ENCODE peak calls at places on chromosome 20, in five cellular contexts. One of them, this sample, is unnamed.

GRCh38 chr20:49790077-49790798 is 22.4 kb upstream of the SLC9A8 start:
- DNase-seq in heart left ventricle: peak
- DNase-seq in uterus: peak
- DNase-seq in stomach: no peak
- DNase-seq in Peyer's patch: no peak
- DNase-seq in this sample: peak

GRCh38 chr20:49395183-49395582 is 87.3 kb downstream of the KCNB1 start:
- DNase-seq in heart left ventricle: no peak
- DNase-seq in uterus: peak
- DNase-seq in stomach: no peak
- DNase-seq in Peyer's patch: no peak
- DNase-seq in this sample: no peak

GRCh38 chr20:17419459-17419858 is 111.7 kb downstream of the BFSP1 start:
- DNase-seq in heart left ventricle: no peak
- DNase-seq in uterus: no peak
- DNase-seq in stomach: no peak
- DNase-seq in Peyer's patch: no peak
- DNase-seq in this sample: no peak

GRCh38 chr20:47674686-47675085 is 110.6 kb downstream of the SULF2 start:
- DNase-seq in heart left ventricle: no peak
- DNase-seq in uterus: no peak
- DNase-seq in stomach: no peak
- DNase-seq in Peyer's patch: no peak
- DNase-seq in this sample: no peak

GRCh38 chr20:9186396-9186795 is 117.5 kb downstream of the PLCB4 start:
- DNase-seq in heart left ventricle: no peak
- DNase-seq in uterus: no peak
- DNase-seq in stomach: no peak
- DNase-seq in Peyer's patch: no peak
- DNase-seq in this sample: no peak

GRCh38 chr20:4961746-4962145 is 39.6 kb downstream of the SLC23A2 start:
- DNase-seq in heart left ventricle: no peak
- DNase-seq in uterus: no peak
- DNase-seq in stomach: no peak
- DNase-seq in Peyer's patch: no peak
- DNase-seq in this sample: peak

GRCh38 chr20:34872604-34873224 is at the start of gene GGT7:
- DNase-seq in heart left ventricle: peak
- DNase-seq in uterus: peak
- DNase-seq in stomach: peak
- DNase-seq in Peyer's patch: peak
- DNase-seq in this sample: peak

GRCh38 chr20:57076951-57077350 is 189.5 kb downstream of the BMP7 start:
- DNase-seq in heart left ventricle: no peak
- DNase-seq in uterus: no peak
- DNase-seq in stomach: no peak
- DNase-seq in Peyer's patch: no peak
- DNase-seq in this sample: no peak

GRCh38 chr20:57190536-57191265 is 75.7 kb downstream of the BMP7 start:
- DNase-seq in heart left ventricle: no peak
- DNase-seq in uterus: no peak
- DNase-seq in stomach: no peak
- DNase-seq in Peyer's patch: no peak
- DNase-seq in this sample: no peak

GRCh38 chr20:2333821-2334220 is 38.0 kb downstream of the TGM3 start:
- DNase-seq in heart left ventricle: no peak
- DNase-seq in uterus: no peak
- DNase-seq in stomach: no peak
- DNase-seq in Peyer's patch: no peak
- DNase-seq in this sample: no peak

GRCh38 chr20:16622501-16622900 is 49.3 kb upstream of the KIF16B start:
- DNase-seq in heart left ventricle: no peak
- DNase-seq in uterus: no peak
- DNase-seq in stomach: no peak
- DNase-seq in Peyer's patch: no peak
- DNase-seq in this sample: no peak

GRCh38 chr20:8209061-8209460 is 77.0 kb downstream of the PLCB1 start:
- DNase-seq in heart left ventricle: no peak
- DNase-seq in uterus: no peak
- DNase-seq in stomach: no peak
- DNase-seq in Peyer's patch: no peak
- DNase-seq in this sample: no peak

GRCh38 chr20:10696650-10697049 is 22.9 kb upstream of the JAG1 start:
- DNase-seq in heart left ventricle: no peak
- DNase-seq in uterus: no peak
- DNase-seq in stomach: no peak
- DNase-seq in Peyer's patch: no peak
- DNase-seq in this sample: no peak

GRCh38 chr20:46683939-46684750 is 5.1 kb downstream of the TP53RK start:
- DNase-seq in heart left ventricle: peak
- DNase-seq in uterus: peak
- DNase-seq in stomach: peak
- DNase-seq in Peyer's patch: no peak
- DNase-seq in this sample: peak

GRCh38 chr20:9353916-9354276 is 160.5 kb upstream of the LAMP5 start:
- DNase-seq in heart left ventricle: no peak
- DNase-seq in uterus: no peak
- DNase-seq in stomach: no peak
- DNase-seq in Peyer's patch: no peak
- DNase-seq in this sample: no peak

GRCh38 chr20:40339661-40340449 is 349.2 kb downstream of the MAFB start:
- DNase-seq in heart left ventricle: peak
- DNase-seq in uterus: no peak
- DNase-seq in stomach: no peak
- DNase-seq in Peyer's patch: no peak
- DNase-seq in this sample: peak

GRCh38 chr20:1505361-1505760 is 14.1 kb upstream of the SIRPB2 start:
- DNase-seq in heart left ventricle: no peak
- DNase-seq in uterus: no peak
- DNase-seq in stomach: no peak
- DNase-seq in Peyer's patch: no peak
- DNase-seq in this sample: no peak

GRCh38 chr20:18543932-18544331 is 23.3 kb upstream of the SMIM26 start:
- DNase-seq in heart left ventricle: peak
- DNase-seq in uterus: no peak
- DNase-seq in stomach: peak
- DNase-seq in Peyer's patch: peak
- DNase-seq in this sample: no peak

GRCh38 chr20:56631318-56631989 is 2.3 kb downstream of the TFAP2C start:
- DNase-seq in heart left ventricle: no peak
- DNase-seq in uterus: no peak
- DNase-seq in stomach: no peak
- DNase-seq in Peyer's patch: no peak
- DNase-seq in this sample: no peak

GRCh38 chr20:38545771-38546170 is 35.2 kb upstream of the ADIG start:
- DNase-seq in heart left ventricle: no peak
- DNase-seq in uterus: no peak
- DNase-seq in stomach: no peak
- DNase-seq in Peyer's patch: no peak
- DNase-seq in this sample: no peak

GRCh38 chr20:41121399-41121798 is 15.9 kb upstream of the PLCG1 start:
- DNase-seq in heart left ventricle: no peak
- DNase-seq in uterus: no peak
- DNase-seq in stomach: no peak
- DNase-seq in Peyer's patch: no peak
- DNase-seq in this sample: no peak

GRCh38 chr20:49641683-49642649 is 71.7 kb downstream of the B4GALT5 start:
- DNase-seq in heart left ventricle: no peak
- DNase-seq in uterus: no peak
- DNase-seq in stomach: peak
- DNase-seq in Peyer's patch: no peak
- DNase-seq in this sample: peak

GRCh38 chr20:19903168-19903676 is 113.9 kb upstream of the NAA20 start:
- DNase-seq in heart left ventricle: peak
- DNase-seq in uterus: no peak
- DNase-seq in stomach: peak
- DNase-seq in Peyer's patch: no peak
- DNase-seq in this sample: peak

GRCh38 chr20:50144362-50144761 is 9.2 kb downstream of the PEDS1 start:
- DNase-seq in heart left ventricle: peak
- DNase-seq in uterus: peak
- DNase-seq in stomach: peak
- DNase-seq in Peyer's patch: no peak
- DNase-seq in this sample: peak

GRCh38 chr20:62388839-62389600 is 2.1 kb downstream of the RPS21 start:
- DNase-seq in heart left ventricle: no peak
- DNase-seq in uterus: no peak
- DNase-seq in stomach: no peak
- DNase-seq in Peyer's patch: no peak
- DNase-seq in this sample: no peak
- TF ChIP-seq POLR2A in heart left ventricle: no peak
- TF ChIP-seq POLR2A in uterus: no peak
- TF ChIP-seq POLR2A in stomach: no peak
- TF ChIP-seq POLR2A in Peyer's patch: no peak
- TF ChIP-seq POLR2A in this sample: no peak

DNA sequence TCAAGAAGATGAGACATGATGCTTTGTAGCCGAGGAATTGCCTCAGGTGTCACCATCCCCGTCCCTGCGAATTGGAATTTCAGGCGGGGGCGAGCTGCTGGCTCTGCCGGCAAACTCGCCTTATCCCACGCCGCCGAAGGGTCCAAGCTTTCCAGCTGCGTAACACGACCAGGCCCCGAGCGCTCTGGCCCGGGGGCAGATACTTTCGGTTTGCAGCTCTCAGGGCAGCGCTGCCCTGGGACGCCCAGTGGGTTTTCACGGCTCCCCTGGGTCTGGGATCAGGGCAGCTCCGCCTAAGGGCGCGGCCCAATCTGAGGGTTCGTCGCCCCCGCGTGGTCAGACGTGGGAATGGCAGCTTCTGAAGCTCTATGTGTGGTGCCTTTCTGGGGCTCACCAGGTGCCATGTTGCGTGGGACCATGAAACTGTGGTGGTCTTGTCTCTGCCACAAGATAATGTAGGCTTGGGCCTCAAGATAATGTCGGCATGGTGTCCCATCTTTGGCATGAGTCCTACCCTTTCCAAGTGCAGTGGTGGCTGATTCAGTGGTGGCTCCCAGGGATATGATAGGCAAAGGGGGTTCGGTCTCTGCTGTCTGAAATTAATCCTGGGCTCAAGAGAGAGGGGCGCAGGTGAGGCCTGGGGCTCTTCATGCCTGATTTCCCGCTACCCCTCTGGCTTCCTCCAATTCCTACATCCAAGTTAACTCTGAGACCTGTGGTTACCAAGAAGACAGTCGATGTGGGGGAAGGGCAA is 21.0 kb downstream of the PIGT start:
- DNase-seq in heart left ventricle: peak
- DNase-seq in uterus: peak
- DNase-seq in stomach: peak
- DNase-seq in Peyer's patch: peak
- DNase-seq in this sample: peak
- TF ChIP-seq POLR2A in heart left ventricle: no peak
- TF ChIP-seq POLR2A in uterus: peak
- TF ChIP-seq POLR2A in stomach: no peak
- TF ChIP-seq POLR2A in Peyer's patch: no peak
- TF ChIP-seq POLR2A in this sample: peak

GRCh38 chr20:3843490-3843889 is 3.1 kb upstream of the MAVS start:
- DNase-seq in heart left ventricle: no peak
- DNase-seq in uterus: no peak
- DNase-seq in stomach: no peak
- DNase-seq in Peyer's patch: no peak
- DNase-seq in this sample: no peak

GRCh38 chr20:3846378-3846739 is 275 bp upstream of the MAVS start:
- DNase-seq in heart left ventricle: peak
- DNase-seq in uterus: peak
- DNase-seq in stomach: no peak
- DNase-seq in Peyer's patch: no peak
- DNase-seq in this sample: no peak

GRCh38 chr20:3848565-3848964 is 1.9 kb downstream of the MAVS start:
- DNase-seq in heart left ventricle: no peak
- DNase-seq in uterus: no peak
- DNase-seq in stomach: no peak
- DNase-seq in Peyer's patch: no peak
- DNase-seq in this sample: no peak

GRCh38 chr20:3847419-3847940 is 846 bp downstream of the MAVS start:
- DNase-seq in heart left ventricle: no peak
- DNase-seq in uterus: no peak
- DNase-seq in stomach: no peak
- DNase-seq in Peyer's patch: no peak
- DNase-seq in this sample: no peak

DNA sequence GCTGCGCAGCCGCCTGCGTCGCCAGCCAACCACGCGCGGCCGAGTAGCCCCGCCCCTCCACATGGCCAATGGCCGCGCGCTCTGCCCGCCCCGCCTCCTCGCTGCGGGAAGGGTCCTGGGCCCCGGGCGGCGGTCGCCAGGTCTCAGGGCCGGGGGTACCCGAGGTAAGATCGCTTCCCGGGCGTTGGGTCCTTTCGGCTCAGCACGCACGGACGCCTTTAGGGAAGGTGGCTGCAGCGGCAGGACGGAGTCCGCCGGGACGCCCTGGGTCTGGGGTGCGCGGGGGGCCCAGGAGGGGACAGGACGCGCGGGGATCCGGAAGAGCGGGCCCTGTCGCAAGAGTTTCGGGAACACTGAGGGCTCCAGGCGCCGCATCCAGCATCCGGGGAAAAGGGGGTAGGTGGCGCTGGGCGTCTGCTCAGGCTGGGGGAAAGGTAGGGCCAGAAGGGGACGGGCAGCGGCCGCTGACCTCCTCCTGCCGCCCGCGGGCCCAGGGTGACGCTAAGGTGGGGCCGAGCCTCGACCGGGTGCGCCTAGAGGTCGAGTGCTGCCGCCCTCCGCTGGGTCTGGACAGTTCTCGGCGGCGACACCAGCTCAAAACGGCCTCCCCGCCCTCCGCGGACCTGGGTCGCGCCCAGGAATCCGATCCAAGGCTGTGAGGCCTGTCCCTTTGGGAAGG is at the start of gene MAVS:
- DNase-seq in heart left ventricle: peak
- DNase-seq in uterus: peak
- DNase-seq in stomach: peak
- DNase-seq in Peyer's patch: peak
- DNase-seq in this sample: peak
- TF ChIP-seq POLR2A in heart left ventricle: peak
- TF ChIP-seq POLR2A in uterus: peak
- TF ChIP-seq POLR2A in stomach: no peak
- TF ChIP-seq POLR2A in Peyer's patch: peak
- TF ChIP-seq POLR2A in this sample: peak

GRCh38 chr20:58650776-58651547 is at the start of gene STX16:
- DNase-seq in heart left ventricle: peak
- DNase-seq in uterus: peak
- DNase-seq in stomach: peak
- DNase-seq in Peyer's patch: peak
- DNase-seq in this sample: peak
- TF ChIP-seq POLR2A in heart left ventricle: no peak
- TF ChIP-seq POLR2A in uterus: peak
- TF ChIP-seq POLR2A in stomach: no peak
- TF ChIP-seq POLR2A in Peyer's patch: peak
- TF ChIP-seq POLR2A in this sample: peak

This sample was measured in adrenal gland.